ENCODE peak calls at places on chromosomes 3 and 15, in six cellular contexts. G is dorsolateral prefrontal cortex, B is tibial artery, V is cardiac fibroblast, S is left ventricle myocardium inferior, F is HFFc6. C is an unnamed sample.

GRCh38 chr15:98948456-98948855 is 59.1 kb downstream of the PGPEP1L start:
- DNase-seq in G (no peak), B (no peak), V (no peak), S (no peak), F (no peak), C (no peak)

GRCh38 chr3:105821433-105821832 is 47.4 kb downstream of the CBLB start:
- DNase-seq in G (no peak), B (no peak), V (peak; percentile 54), S (no peak), F (no peak), C (no peak)

GRCh38 chr15:56699743-56700142 is 33.6 kb downstream of the ZNF280D start:
- DNase-seq in G (no peak), B (no peak), V (no peak), S (no peak), F (no peak), C (no peak)

GRCh38 chr15:31974855-31975421 is 55.4 kb upstream of the CHRNA7 start:
- DNase-seq in G (peak; percentile 61), B (no peak), V (peak; percentile 39), S (no peak), F (no peak), C (no peak)

GRCh38 chr3:59064728-59065127 is 14.9 kb upstream of the CFAP20DC start:
- DNase-seq in G (no peak), B (no peak), V (no peak), S (no peak), F (no peak), C (no peak)

GRCh38 chr15:36430280-36430679 is 149.1 kb upstream of the CDIN1 start:
- DNase-seq in G (no peak), B (no peak), V (no peak), S (no peak), F (no peak), C (no peak)

GRCh38 chr3:138921316-138922292 is 25.3 kb downstream of the FOXL2 start:
- DNase-seq in G (no peak), B (no peak), V (peak; percentile 85), S (no peak), F (peak; percentile 85), C (no peak)

GRCh38 chr15:42367041-42367440 is 7.7 kb downstream of the CAPN3 start:
- DNase-seq in G (no peak), B (no peak), V (peak; percentile 35), S (no peak), F (no peak), C (no peak)

GRCh38 chr3:124680521-124680920 is 49.7 kb upstream of the UMPS start:
- DNase-seq in G (no peak), B (no peak), V (no peak), S (no peak), F (no peak), C (no peak)

GRCh38 chr3:136802481-136802996 is 16.4 kb upstream of the SLC35G2 start:
- DNase-seq in G (no peak), B (no peak), V (peak; percentile 51), S (no peak), F (no peak), C (no peak)

GRCh38 chr15:34987182-34987488 is 952 bp downstream of the ZNF770 start:
- DNase-seq in G (no peak), B (no peak), V (peak; percentile 13), S (no peak), F (no peak), C (no peak)

GRCh38 chr3:188700497-188700896 is 471.3 kb upstream of the TPRG1 start:
- DNase-seq in G (no peak), B (no peak), V (no peak), S (no peak), F (no peak), C (no peak)

GRCh38 chr3:156762631-156763185 is 63.4 kb upstream of the LEKR1 start:
- DNase-seq in G (no peak), B (no peak), V (peak; percentile 95), S (no peak), F (peak; percentile 22), C (no peak)

GRCh38 chr3:48413611-48414010 is 16.3 kb downstream of the PLXNB1 start:
- DNase-seq in G (no peak), B (no peak), V (no peak), S (no peak), F (no peak), C (no peak)

GRCh38 chr3:153373571-153373970 is 211.5 kb downstream of the RAP2B start:
- DNase-seq in G (no peak), B (no peak), V (peak; percentile 57), S (no peak), F (no peak), C (no peak)

GRCh38 chr3:12993623-12994356 is 79.4 kb downstream of the IQSEC1 start:
- DNase-seq in G (no peak), B (no peak), V (no peak), S (no peak), F (no peak), C (no peak)

GRCh38 chr3:36969540-36970432 is 23.1 kb downstream of the EPM2AIP1 start:
- DNase-seq in G (no peak), B (no peak), V (peak; percentile 64), S (no peak), F (peak; percentile 83), C (no peak)

GRCh38 chr3:51974963-51975856 is at the start of gene ABHD14A:
- DNase-seq in G (peak; percentile 81), B (peak; percentile 56), V (peak; percentile 59), S (peak; percentile 74), F (peak; percentile 45), C (no peak)

GRCh38 chr15:75327005-75327404 is 8.9 kb upstream of the COMMD4 start:
- DNase-seq in G (no peak), B (no peak), V (no peak), S (no peak), F (no peak), C (no peak)

GRCh38 chr3:125322166-125322565 is 53.0 kb downstream of the ZNF148 start:
- DNase-seq in G (no peak), B (no peak), V (no peak), S (no peak), F (peak; percentile 55), C (no peak)

GRCh38 chr3:71681224-71681668 is 44.0 kb downstream of the EIF4E3 start:
- DNase-seq in G (peak; percentile 30), B (peak; percentile 65), V (peak; percentile 83), S (peak; percentile 43), F (peak; percentile 56), C (no peak)

GRCh38 chr15:34055868-34056595 is 17.0 kb upstream of the AVEN start:
- DNase-seq in G (no peak), B (no peak), V (peak; percentile 93), S (no peak), F (peak; percentile 69), C (no peak)

GRCh38 chr3:54994026-54994626 is 66.3 kb upstream of the LRTM1 start:
- DNase-seq in G (no peak), B (no peak), V (no peak), S (no peak), F (no peak), C (no peak)

GRCh38 chr3:171007316-171007715 is 19.2 kb downstream of the SLC2A2 start:
- DNase-seq in G (no peak), B (no peak), V (no peak), S (no peak), F (no peak), C (no peak)

GRCh38 chr3:171013822-171014748 is 12.4 kb downstream of the SLC2A2 start:
- DNase-seq in G (no peak), B (no peak), V (peak; percentile 24), S (no peak), F (no peak), C (no peak)

GRCh38 chr3:171011536-171012336 is 14.8 kb downstream of the SLC2A2 start:
- DNase-seq in G (no peak), B (no peak), V (no peak), S (no peak), F (no peak), C (no peak)

GRCh38 chr3:171005648-171006047 is 20.9 kb downstream of the SLC2A2 start:
- DNase-seq in G (no peak), B (no peak), V (peak; percentile 59), S (no peak), F (peak; percentile 50), C (no peak)

DNA sequence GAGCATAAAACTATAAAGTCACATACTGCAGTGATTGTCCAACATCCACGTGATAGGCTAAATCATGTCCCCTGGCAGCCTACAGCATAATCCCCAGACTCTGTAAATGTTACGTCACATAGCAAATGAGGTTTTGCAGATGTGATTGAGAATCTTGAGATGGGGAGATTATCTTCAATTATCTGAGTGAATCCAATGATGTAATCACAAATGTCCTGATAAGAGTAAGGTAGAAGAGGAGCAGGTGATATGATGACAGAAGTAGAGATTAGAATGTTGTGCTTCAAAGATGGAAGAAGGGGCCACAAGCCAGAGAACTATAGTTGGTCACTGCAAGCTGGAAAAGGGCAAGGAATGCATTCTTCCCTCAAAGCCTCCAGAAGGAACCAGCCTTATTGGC is 15.4 kb downstream of the SLC2A2 start:
- DNase-seq in G (no peak), B (no peak), V (no peak), S (no peak), F (no peak), C (no peak)
- TF ChIP-seq CTCF in G (no peak), B (no peak), V (no peak), S (no peak), F (no peak), C (no peak)

GRCh38 chr3:168157903-168158302 is 62.2 kb upstream of the GOLIM4 start:
- DNase-seq in G (no peak), B (no peak), V (no peak), S (no peak), F (no peak), C (no peak)
- TF ChIP-seq CTCF in G (no peak), B (no peak), V (no peak), S (no peak), F (no peak), C (no peak)

DNA sequence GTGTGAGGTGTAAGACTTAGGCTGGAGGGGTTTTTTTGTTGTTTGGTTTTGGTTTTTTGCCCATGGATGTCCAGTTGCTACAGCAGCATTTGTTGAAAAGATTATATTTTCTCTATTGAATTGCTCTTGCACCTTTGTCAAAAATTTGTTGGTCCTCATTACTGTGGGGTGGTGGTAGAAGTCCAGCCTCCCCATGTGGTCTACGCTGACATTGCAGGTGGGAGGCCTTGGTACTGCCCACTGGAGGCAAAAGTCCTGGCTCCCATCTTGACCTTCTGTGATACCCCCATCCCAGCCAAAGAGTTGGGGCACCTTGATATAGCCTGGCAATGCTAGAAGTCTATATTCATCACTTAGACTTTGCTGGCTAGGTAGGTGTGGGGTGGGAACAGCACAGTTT is 5.4 kb upstream of the RAB6B start:
- DNase-seq in G (no peak), B (no peak), V (no peak), S (no peak), F (no peak), C (no peak)
- TF ChIP-seq CTCF in G (no peak), B (no peak), V (peak; percentile 35), S (peak; percentile 75), F (peak; percentile 39), C (no peak)

GRCh38 chr15:94182883-94183282 is 48.5 kb upstream of the MCTP2 start:
- DNase-seq in G (no peak), B (no peak), V (no peak), S (no peak), F (no peak), C (no peak)
- TF ChIP-seq CTCF in G (no peak), B (no peak), V (no peak), S (no peak), F (no peak), C (no peak)

GRCh38 chr15:58758141-58758540 is 8.6 kb upstream of the ADAM10 start:
- DNase-seq in G (no peak), B (no peak), V (peak; percentile 60), S (no peak), F (no peak), C (no peak)
- TF ChIP-seq CTCF in G (peak; percentile 38), B (no peak), V (peak; percentile 23), S (peak; percentile 47), F (peak; percentile 53), C (no peak)

GRCh38 chr3:67540198-67540894 is 114.1 kb downstream of the SUCLG2 start:
- DNase-seq in G (no peak), B (no peak), V (no peak), S (no peak), F (no peak), C (no peak)
- TF ChIP-seq CTCF in G (no peak), B (no peak), V (no peak), S (no peak), F (no peak), C (no peak)

C was measured in omental fat pad.